ENCODE peak calls at places on chromosomes 1 and 21, in six cellular contexts. W is right atrium auricular region; R is foreskin keratinocyte; F is ovary; G is CD8-positive, alpha-beta T cell; Z is transverse colon. B is an unnamed sample. For H3K4me1, the result is how much of the 10 kb centered on the place peaks cover.

GRCh38 chr1:110176299-110176956 is 26.1 kb downstream of the SLC6A17 start:
- DNase-seq in R (no peak), W (no peak), G (no peak), F (no peak), Z (peak), B (peak)

GRCh38 chr1:17475729-17476128 is 36.3 kb upstream of the RCC2 start:
- DNase-seq in R (peak), Z (no peak), G (no peak), W (no peak), F (no peak), B (peak)

GRCh38 chr1:68178821-68179490 is 53.4 kb downstream of the WLS start:
- DNase-seq in W (no peak), G (no peak), F (no peak), R (peak), Z (no peak), B (no peak)

GRCh38 chr21:44657635-44658183 is at the start of gene KRTAP12-3:
- DNase-seq in F (no peak), R (no peak), W (no peak), Z (no peak), G (peak), B (no peak)

GRCh38 chr1:34822202-34822601 is 29.4 kb downstream of the GJA4 start:
- DNase-seq in W (no peak), Z (no peak), F (no peak), R (no peak), G (no peak), B (no peak)

GRCh38 chr1:218585565-218586184 is 240.5 kb downstream of the TGFB2 start:
- DNase-seq in W (no peak), R (peak), Z (no peak), F (no peak), G (no peak), B (no peak)

GRCh38 chr1:7669559-7670208 is 101.4 kb upstream of the VAMP3 start:
- DNase-seq in Z (peak), R (peak), G (peak), F (peak), W (no peak), B (peak)

GRCh38 chr1:169796411-169796810 is 1.7 kb upstream of the METTL18 start:
- DNase-seq in Z (no peak), F (no peak), W (no peak), R (no peak), G (no peak), B (no peak)

GRCh38 chr1:9028921-9029715 is 2.9 kb upstream of the SLC2A7 start:
- DNase-seq in G (no peak), F (no peak), Z (no peak), W (no peak), R (no peak), B (no peak)

GRCh38 chr21:29938968-29939858 is 583 bp downstream of the GRIK1 start:
- DNase-seq in Z (no peak), W (no peak), R (no peak), G (no peak), F (no peak), B (peak)

GRCh38 chr1:30449428-30450147 is 273.8 kb downstream of the MATN1 start:
- DNase-seq in F (no peak), W (peak), G (no peak), R (no peak), Z (no peak), B (no peak)

GRCh38 chr1:200861937-200862647 is 10.7 kb upstream of the GPR25 start:
- DNase-seq in G (no peak), F (no peak), Z (no peak), W (no peak), R (no peak), B (no peak)

GRCh38 chr1:202742496-202742895 is 32.2 kb upstream of the SYT2 start:
- DNase-seq in W (no peak), F (no peak), R (no peak), G (no peak), Z (no peak), B (no peak)

GRCh38 chr1:153566414-153567371 is 1.0 kb upstream of the S100A2 start:
- DNase-seq in G (peak), R (peak), F (peak), W (peak), Z (peak), B (peak)

GRCh38 chr1:93847811-93848288 is 31.2 kb downstream of the DNTTIP2 start:
- DNase-seq in G (peak), Z (peak), W (peak), R (no peak), F (peak), B (peak)

GRCh38 chr1:7331926-7332535 is 439.1 kb upstream of the VAMP3 start:
- DNase-seq in Z (no peak), F (no peak), W (no peak), G (no peak), R (no peak), B (no peak)

GRCh38 chr1:20578062-20578461 is 10.8 kb upstream of the CDA start:
- DNase-seq in G (no peak), F (no peak), Z (no peak), W (no peak), R (peak), B (no peak)

GRCh38 chr1:19371226-19372135 is 59.4 kb downstream of the SLC66A1 start:
- DNase-seq in R (no peak), W (no peak), G (no peak), Z (no peak), F (no peak), B (no peak)

GRCh38 chr1:11521605-11522399 is 42.8 kb downstream of the DISP3 start:
- DNase-seq in Z (no peak), R (no peak), F (no peak), W (no peak), G (no peak), B (no peak)

GRCh38 chr1:119139393-119139792 is 1.1 kb downstream of the WARS2 start:
- DNase-seq in R (no peak), W (no peak), F (no peak), Z (no peak), G (no peak), B (no peak)

GRCh38 chr1:1614204-1614953 is 921 bp upstream of the MIB2 start:
- DNase-seq in R (peak), Z (peak), W (peak), G (peak), F (peak), B (peak)

GRCh38 chr1:107669996-107670395 is 295.0 kb downstream of the VAV3 start:
- DNase-seq in R (peak), G (no peak), W (no peak), F (peak), Z (peak), B (no peak)

GRCh38 chr21:16587141-16587570 is 857.4 kb downstream of the USP25 start:
- DNase-seq in Z (peak), G (no peak), F (peak), R (peak), W (no peak), B (peak)

GRCh38 chr1:93503163-93503562 is 55.2 kb downstream of the FNBP1L start:
- DNase-seq in W (no peak), F (no peak), R (no peak), Z (no peak), G (no peak), B (no peak)

GRCh38 chr1:172400073-172400737 is 20.3 kb upstream of the C1orf105 start:
- DNase-seq in G (no peak), F (no peak), R (no peak), W (no peak), Z (no peak), B (no peak)

GRCh38 chr1:27402349-27402754 is 9.9 kb downstream of the GPR3 start:
- DNase-seq in F (peak), G (no peak), R (no peak), Z (peak), W (peak), B (peak)
- H3K4me1 ChIP-seq in F (under half), G (under half), R (under half), Z (under half), W (under half), B (under half)

DNA sequence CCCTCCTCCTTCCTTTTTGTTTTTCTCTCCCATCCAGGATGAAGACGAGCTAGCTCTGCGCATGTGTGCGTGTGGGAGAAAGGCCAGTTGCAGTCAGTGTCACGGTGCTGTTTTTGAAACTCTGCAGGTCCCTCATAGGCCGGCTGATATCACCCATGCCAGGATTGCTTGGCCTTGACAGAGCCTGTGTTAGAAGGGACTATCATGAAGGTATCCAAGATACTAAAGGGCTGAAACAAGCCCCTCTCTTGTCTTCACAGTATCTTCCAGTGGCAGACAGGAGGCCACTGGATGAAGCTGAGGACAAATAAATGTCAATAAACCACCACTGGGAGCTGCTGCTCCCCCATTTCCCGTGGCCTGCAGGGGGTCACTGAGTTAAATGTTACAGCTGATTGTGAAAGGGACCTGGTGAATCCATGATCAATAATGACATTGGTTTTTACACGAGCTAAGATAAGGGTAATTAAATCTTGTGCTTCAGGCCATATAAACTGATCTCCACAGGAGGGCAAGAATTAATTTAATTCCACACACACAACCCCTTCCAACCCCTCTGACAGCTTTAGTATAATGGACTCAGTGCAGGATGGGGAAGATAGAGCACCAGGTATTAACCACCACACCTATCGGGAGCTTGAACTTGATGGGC is 64.6 kb upstream of the TARBP1 start:
- DNase-seq in Z (peak), F (peak), W (peak), G (no peak), R (no peak), B (peak)
- TF ChIP-seq CTCF in Z (no peak), F (peak), W (no peak), G (no peak), R (no peak), B (no peak)

GRCh38 chr1:204480515-204480914 is 14.1 kb downstream of the PIK3C2B start:
- DNase-seq in Z (no peak), G (no peak), W (no peak), R (no peak), F (no peak), B (no peak)

GRCh38 chr1:204477036-204477740 is 17.4 kb downstream of the PIK3C2B start:
- DNase-seq in W (no peak), F (no peak), Z (peak), G (no peak), R (no peak), B (no peak)

GRCh38 chr1:204478166-204478899 is 16.3 kb downstream of the PIK3C2B start:
- DNase-seq in G (no peak), W (no peak), Z (no peak), F (no peak), R (no peak), B (no peak)

GRCh38 chr1:204479387-204480136 is 15.0 kb downstream of the PIK3C2B start:
- DNase-seq in G (no peak), Z (peak), W (no peak), F (no peak), R (peak), B (no peak)

DNA sequence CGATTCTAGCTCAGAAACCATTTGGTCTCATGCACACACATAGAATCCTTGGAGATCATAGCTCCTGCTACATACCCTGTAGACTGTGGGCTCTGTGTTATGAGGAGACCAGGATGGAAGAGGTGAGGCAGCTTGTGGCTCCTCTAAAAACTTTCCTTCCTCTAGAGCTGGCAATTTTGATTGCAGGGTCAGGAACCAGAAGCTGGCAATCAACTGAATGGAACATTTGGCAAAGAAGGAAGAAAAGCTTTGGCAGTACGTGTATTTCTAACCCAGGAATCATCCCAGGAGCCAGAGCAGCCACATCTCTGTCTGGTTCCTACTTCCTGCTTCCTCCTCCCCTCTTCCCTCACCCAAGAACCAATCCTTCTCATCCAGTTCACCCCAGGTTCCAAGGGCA is 15.7 kb downstream of the PIK3C2B start:
- DNase-seq in F (no peak), W (no peak), G (no peak), Z (no peak), R (no peak), B (no peak)
- H3K4me1 ChIP-seq in F (under half), W (under half), G (under half), Z (half or more), R (under half), B (under half)

DNA sequence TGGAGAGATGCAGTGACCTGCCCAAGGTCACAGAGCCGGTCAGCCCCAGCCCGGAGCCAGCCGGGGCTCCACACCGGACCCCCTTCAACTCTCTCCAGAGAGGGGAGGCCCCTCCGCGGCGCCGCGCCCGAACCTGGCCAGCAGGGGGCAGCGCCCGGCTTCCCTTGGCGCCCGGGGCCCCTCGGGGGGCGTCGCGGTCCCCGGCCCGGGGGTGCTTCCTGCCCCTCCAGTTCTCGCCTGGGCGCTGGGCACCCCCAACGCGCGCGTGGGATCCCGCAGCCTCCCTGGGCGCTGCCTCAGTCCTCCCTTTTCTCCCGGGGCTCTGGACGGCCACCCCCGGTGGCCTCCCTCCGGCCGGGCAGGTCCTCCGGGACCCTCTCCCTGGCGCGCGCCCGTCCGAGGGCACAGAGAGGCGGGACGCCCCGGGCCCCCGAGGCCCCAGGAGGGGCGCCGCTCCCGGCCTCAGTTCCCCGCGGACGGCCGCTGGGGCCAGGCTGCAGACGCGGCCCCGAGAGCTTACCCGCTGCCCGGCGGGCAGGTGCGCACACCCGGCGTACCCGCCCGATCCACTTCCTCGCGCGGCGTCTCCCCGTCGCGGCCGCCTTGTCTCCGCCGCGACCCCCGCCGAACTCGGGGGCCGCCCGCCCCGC is 406 bp downstream of the HTR1D start:
- DNase-seq in W (no peak), Z (no peak), F (peak), G (peak), R (no peak), B (no peak)
- TF ChIP-seq CTCF in W (peak), Z (peak), F (no peak), G (peak), R (peak), B (peak)

GRCh38 chr1:231610392-231610791 is 16.2 kb upstream of the DISC1 start:
- DNase-seq in R (no peak), G (no peak), F (no peak), Z (no peak), W (no peak), B (no peak)
- H3K4me1 ChIP-seq in R (under half), G (half or more), F (under half), Z (under half), W (under half), B (under half)

GRCh38 chr1:241140670-241141069 is 216.3 kb downstream of the RGS7 start:
- DNase-seq in G (no peak), R (no peak), F (no peak), W (no peak), Z (no peak), B (no peak)

GRCh38 chr1:241142493-241142892 is 214.5 kb downstream of the RGS7 start:
- DNase-seq in W (no peak), G (no peak), R (no peak), Z (no peak), F (no peak), B (no peak)

GRCh38 chr1:241136401-241136800 is 220.6 kb downstream of the RGS7 start:
- DNase-seq in F (no peak), G (no peak), R (no peak), W (no peak), Z (no peak), B (no peak)

GRCh38 chr1:241139047-241139446 is 218.0 kb downstream of the RGS7 start:
- DNase-seq in R (no peak), G (no peak), W (no peak), Z (no peak), F (no peak), B (no peak)

GRCh38 chr1:241138248-241138647 is 218.8 kb downstream of the RGS7 start:
- DNase-seq in R (no peak), W (no peak), F (no peak), Z (no peak), G (no peak), B (no peak)
- TF ChIP-seq CTCF in R (no peak), W (no peak), F (no peak), Z (no peak), G (no peak), B (no peak)

GRCh38 chr1:168396508-168396907 is 115.8 kb downstream of the TBX19 start:
- DNase-seq in Z (no peak), R (no peak), W (no peak), F (no peak), G (no peak), B (no peak)

GRCh38 chr1:168396940-168397680 is 116.4 kb downstream of the TBX19 start:
- DNase-seq in W (no peak), F (no peak), R (no peak), G (no peak), Z (no peak), B (no peak)

GRCh38 chr1:168400139-168400538 is 119.5 kb downstream of the TBX19 start:
- DNase-seq in R (no peak), W (no peak), G (no peak), F (no peak), Z (no peak), B (no peak)

GRCh38 chr1:168394858-168395257 is 114.2 kb downstream of the TBX19 start:
- DNase-seq in Z (no peak), F (no peak), W (no peak), G (no peak), R (no peak), B (no peak)

DNA sequence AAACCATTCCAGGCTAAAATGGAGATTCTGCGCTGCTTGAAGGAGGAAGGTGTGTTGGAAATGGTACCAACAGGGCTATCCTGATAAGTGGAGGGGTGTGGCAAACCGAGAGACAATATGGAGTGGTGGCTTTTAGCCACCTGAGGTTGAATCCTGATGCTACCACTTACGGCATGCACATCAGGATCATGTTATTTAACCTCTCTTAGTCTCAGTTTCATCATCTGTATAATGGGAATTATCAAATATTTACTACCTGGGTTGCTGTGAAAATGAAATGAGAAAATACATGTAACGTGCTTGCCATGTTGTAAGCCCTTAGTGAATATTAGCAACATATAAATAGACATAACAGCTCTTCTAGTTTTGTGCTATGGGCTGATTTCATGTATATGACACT is 117.1 kb downstream of the TBX19 start:
- DNase-seq in R (no peak), G (no peak), W (no peak), F (no peak), Z (no peak), B (no peak)
- H3K4me1 ChIP-seq in R (under half), G (under half), W (under half), F (under half), Z (under half), B (under half)

GRCh38 chr1:117067528-117068370 is 7.6 kb downstream of the TTF2 start:
- DNase-seq in F (peak), G (no peak), R (peak), Z (peak), W (peak), B (peak)
- TF ChIP-seq CTCF in F (peak), G (peak), R (peak), Z (peak), W (peak), B (peak)